ENCODE peak calls at places on chromosomes 1 and 21, in seven cellular contexts. I is H9, N is IMR-90, P is mesendoderm, J is neuronal stem cell, W is mesenchymal stem cell, Y is H1. V is an unnamed sample.

GRCh38 chr1:205925730-205926129 is 17.5 kb downstream of the SLC26A9 start:
- DNase-seq in Y (no peak), W (peak), I (no peak), P (no peak), J (no peak), N (peak), V (peak)

GRCh38 chr1:30704765-30705509 is 18.4 kb downstream of the MATN1 start:
- DNase-seq in P (no peak), Y (no peak), I (no peak), W (no peak), J (no peak), N (no peak), V (no peak)

GRCh38 chr1:81208441-81208840 is 592.3 kb upstream of the ADGRL2 start:
- DNase-seq in Y (no peak), I (no peak), P (no peak), N (no peak), J (no peak), W (no peak), V (no peak)

GRCh38 chr1:164559342-164560070 is 522 bp downstream of the PBX1 start:
- DNase-seq in N (no peak), W (peak), I (peak), J (peak), Y (peak), P (peak), V (peak)

GRCh38 chr1:36217667-36218066 is 6.6 kb upstream of the THRAP3 start:
- DNase-seq in W (peak), N (peak), J (no peak), I (no peak), Y (no peak), P (peak), V (no peak)

GRCh38 chr1:177228721-177229088 is 57.9 kb downstream of the BRINP2 start:
- DNase-seq in P (no peak), J (no peak), N (peak), I (no peak), Y (no peak), W (peak), V (no peak)

GRCh38 chr1:214464303-214465287 is 86.8 kb downstream of the PTPN14 start:
- DNase-seq in I (no peak), P (no peak), N (no peak), J (no peak), W (no peak), Y (no peak), V (peak)

GRCh38 chr1:12426030-12426429 is 192.0 kb downstream of the DHRS3 start:
- DNase-seq in W (no peak), N (peak), Y (no peak), I (no peak), J (no peak), P (no peak), V (no peak)

GRCh38 chr1:247212012-247212411 is 40.2 kb upstream of the ZNF124 start:
- DNase-seq in J (no peak), W (no peak), P (no peak), N (no peak), Y (no peak), I (no peak), V (no peak)

GRCh38 chr21:15444118-15444960 is 285.4 kb upstream of the USP25 start:
- DNase-seq in W (peak), J (no peak), N (no peak), P (peak), I (peak), Y (no peak), V (peak)

GRCh38 chr1:151164732-151165280 is 896 bp downstream of the LYSMD1 start:
- DNase-seq in I (no peak), N (peak), Y (no peak), J (no peak), W (no peak), P (no peak), V (no peak)

GRCh38 chr1:85278853-85279314 is 2.5 kb upstream of the BCL10 start:
- DNase-seq in I (no peak), J (no peak), P (peak), W (peak), Y (no peak), N (peak), V (peak)

GRCh38 chr1:110056284-110056680 is 14.2 kb downstream of the ALX3 start:
- DNase-seq in W (no peak), Y (no peak), P (no peak), J (no peak), N (no peak), I (no peak), V (no peak)

GRCh38 chr1:154430903-154431302 is 25.8 kb downstream of the IL6R start:
- DNase-seq in I (peak), J (no peak), P (peak), Y (no peak), N (no peak), W (peak), V (no peak)

GRCh38 chr21:20970691-20971090 is 27.5 kb upstream of the NCAM2 start:
- DNase-seq in W (no peak), P (no peak), N (no peak), J (no peak), Y (no peak), I (no peak), V (no peak)

GRCh38 chr1:45552309-45552708 is 1.7 kb downstream of the AKR1A1 start:
- DNase-seq in Y (no peak), N (no peak), W (no peak), P (no peak), J (no peak), I (no peak), V (no peak)

GRCh38 chr1:40806724-40807675 is 23.4 kb downstream of the KCNQ4 start:
- DNase-seq in W (no peak), Y (no peak), N (no peak), P (no peak), J (no peak), I (peak), V (peak)

GRCh38 chr1:202880961-202881460 is 7.9 kb downstream of the RABIF start:
- DNase-seq in J (no peak), W (no peak), P (no peak), I (no peak), N (no peak), Y (no peak), V (no peak)
- H3K4ac ChIP-seq in J (no peak), W (no peak), P (no peak), I (no peak), N (no peak), Y (no peak), V (no peak)

DNA sequence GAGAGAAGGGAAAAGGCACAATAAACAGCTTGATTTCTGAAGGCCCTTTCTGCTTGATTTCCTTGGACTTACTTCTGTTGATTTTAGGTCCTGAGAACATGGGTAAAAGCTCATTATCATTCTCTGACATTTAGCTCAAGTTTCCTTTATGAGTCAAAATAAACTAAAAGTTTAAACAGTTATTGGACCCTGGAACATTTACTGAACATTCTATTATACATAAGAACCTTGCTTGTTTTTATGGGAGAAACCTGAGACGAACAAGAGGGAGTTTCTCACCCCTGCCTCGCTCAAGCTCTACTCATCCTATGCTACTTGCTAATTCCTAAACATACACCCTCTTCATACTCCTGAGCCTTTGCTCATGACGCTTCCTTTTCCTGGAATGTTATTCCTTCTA is 538.3 kb upstream of the PKN2 start:
- DNase-seq in N (peak), I (no peak), J (no peak), P (no peak), W (no peak), Y (no peak), V (no peak)
- H2BK5ac ChIP-seq in N (no peak), I (no peak), J (no peak), P (no peak), W (no peak), Y (no peak), V (no peak)

DNA sequence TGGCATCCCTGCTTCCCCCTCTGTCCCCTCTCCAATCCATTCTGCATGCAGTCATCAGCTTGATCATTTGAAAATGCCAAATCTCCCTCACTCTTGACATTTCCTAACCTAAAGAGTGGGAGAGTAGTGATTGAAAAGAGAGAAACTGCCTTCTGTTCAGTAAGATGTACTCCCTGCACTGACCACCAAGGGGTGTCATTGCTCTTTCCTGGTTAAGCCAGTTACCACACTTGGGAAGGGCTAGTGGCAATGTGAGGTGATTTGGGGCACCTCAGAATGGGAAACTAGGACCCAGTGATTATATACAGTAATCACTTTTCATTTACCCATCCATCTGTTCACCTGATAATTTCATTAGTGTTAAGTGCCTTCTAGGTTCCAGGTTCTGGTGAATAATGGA is 6.9 kb upstream of the TMEM269 start:
- DNase-seq in N (peak), I (no peak), Y (peak), W (peak), J (peak), P (peak), V (peak)
- H3K4ac ChIP-seq in N (no peak), I (no peak), Y (no peak), W (no peak), J (no peak), P (no peak), V (no peak)

DNA sequence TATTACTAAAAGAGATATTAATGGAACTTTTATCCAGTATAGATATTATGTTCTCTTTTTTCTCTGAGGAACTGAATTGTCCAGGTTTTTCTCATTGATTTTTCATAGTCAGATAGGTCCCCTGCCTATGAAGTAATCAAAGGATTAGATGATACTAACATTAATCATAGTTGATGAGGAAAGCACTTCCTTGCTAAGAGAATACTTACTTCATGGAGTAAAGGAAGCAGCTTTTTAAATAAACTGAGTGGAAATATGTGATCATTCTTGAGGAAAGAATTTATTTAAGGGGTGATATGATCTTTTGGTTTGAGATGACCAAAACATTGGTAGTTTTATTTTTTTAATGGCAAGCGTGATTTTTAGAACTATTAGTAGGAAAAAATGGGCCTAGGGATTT is 58.9 kb downstream of the SWT1 start:
- DNase-seq in W (no peak), I (no peak), N (peak), J (no peak), Y (no peak), P (no peak), V (no peak)
- H2BK5ac ChIP-seq in W (no peak), I (no peak), N (no peak), J (no peak), Y (no peak), P (no peak), V (no peak)

GRCh38 chr1:4367230-4367629 is 287.2 kb upstream of the AJAP1 start:
- DNase-seq in Y (no peak), W (no peak), N (no peak), J (no peak), P (no peak), I (no peak), V (no peak)

GRCh38 chr1:4366091-4366490 is 288.3 kb upstream of the AJAP1 start:
- DNase-seq in I (no peak), N (no peak), J (no peak), W (no peak), Y (no peak), P (no peak), V (no peak)

GRCh38 chr1:4362314-4363044 is 291.9 kb upstream of the AJAP1 start:
- DNase-seq in W (no peak), J (no peak), N (no peak), Y (no peak), P (no peak), I (no peak), V (no peak)
- H3K4ac ChIP-seq in W (no peak), J (no peak), N (no peak), Y (no peak), P (no peak), I (no peak), V (no peak)

GRCh38 chr1:33327587-33328325 is 6.9 kb upstream of the A3GALT2 start:
- DNase-seq in Y (no peak), N (peak), W (peak), I (no peak), J (no peak), P (no peak), V (peak)

GRCh38 chr1:33329600-33330305 is 8.9 kb upstream of the A3GALT2 start:
- DNase-seq in W (no peak), P (no peak), J (no peak), Y (no peak), I (no peak), N (no peak), V (no peak)

GRCh38 chr1:33330376-33330890 is 9.5 kb upstream of the A3GALT2 start:
- DNase-seq in J (no peak), P (no peak), Y (no peak), N (no peak), I (no peak), W (no peak), V (peak)

GRCh38 chr1:33326690-33327300 is 5.9 kb upstream of the A3GALT2 start:
- DNase-seq in Y (no peak), J (no peak), I (no peak), P (no peak), N (no peak), W (no peak), V (no peak)

GRCh38 chr1:33328817-33329216 is 7.9 kb upstream of the A3GALT2 start:
- DNase-seq in N (no peak), W (no peak), P (no peak), Y (no peak), J (no peak), I (no peak), V (no peak)
- H2BK5ac ChIP-seq in N (peak), W (no peak), P (no peak), Y (no peak), J (no peak), I (no peak), V (no peak)

GRCh38 chr1:37680933-37681332 is 11.4 kb upstream of the CDCA8 start:
- DNase-seq in P (no peak), I (no peak), Y (no peak), N (no peak), W (no peak), J (no peak), V (no peak)

GRCh38 chr1:37682334-37682987 is 9.9 kb upstream of the CDCA8 start:
- DNase-seq in I (peak), W (peak), Y (peak), N (peak), J (peak), P (peak), V (peak)

GRCh38 chr1:37673920-37674319 is 18.4 kb upstream of the CDCA8 start:
- DNase-seq in W (no peak), P (no peak), I (peak), Y (no peak), J (no peak), N (no peak), V (no peak)

GRCh38 chr1:37676281-37677243 is 15.8 kb upstream of the CDCA8 start:
- DNase-seq in J (no peak), I (no peak), Y (no peak), W (no peak), P (no peak), N (no peak), V (no peak)

GRCh38 chr1:37677808-37678207 is 14.5 kb upstream of the CDCA8 start:
- DNase-seq in N (no peak), W (no peak), P (no peak), I (no peak), J (no peak), Y (no peak), V (no peak)
- H3K4ac ChIP-seq in N (no peak), W (no peak), P (no peak), I (no peak), J (no peak), Y (no peak), V (no peak)

GRCh38 chr1:35044406-35044805 is 12.7 kb upstream of the ZMYM6 start:
- DNase-seq in P (no peak), J (no peak), I (no peak), N (no peak), W (no peak), Y (no peak), V (no peak)
- H2BK5ac ChIP-seq in P (no peak), J (no peak), I (no peak), N (no peak), W (no peak), Y (no peak), V (no peak)

DNA sequence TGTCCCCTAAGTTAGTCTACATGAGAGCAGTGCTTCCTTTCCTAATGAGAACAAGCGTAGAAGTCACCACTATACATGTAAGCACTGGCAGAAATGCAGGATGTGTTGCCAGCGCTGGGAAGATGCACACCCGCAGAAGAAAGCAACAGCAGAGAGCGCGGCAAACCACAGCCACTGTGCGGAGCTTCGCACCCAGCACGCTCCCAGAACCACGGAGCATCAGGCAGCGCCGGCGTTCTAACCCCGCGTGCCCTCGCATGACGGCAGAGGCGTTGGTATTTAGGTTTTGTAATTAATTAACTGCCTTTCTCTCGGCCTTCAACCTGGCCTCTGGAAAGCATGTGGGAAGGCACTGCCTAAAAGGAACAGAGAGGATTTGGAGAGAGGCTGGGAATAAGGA is 69.1 kb downstream of the OLIG1 start:
- DNase-seq in Y (no peak), P (no peak), N (no peak), W (no peak), I (no peak), J (no peak), V (no peak)
- H3K4ac ChIP-seq in Y (no peak), P (no peak), N (no peak), W (no peak), I (no peak), J (no peak), V (no peak)

V was measured in trophoblast cell.